ENCODE peak calls at places on chromosomes 5 and 9, in eight cellular contexts. R, L, W, K, P, B, E and T are unnamed samples.
A peak's percentile ranks its signal among the peaks of the same experiment; 100 is the strongest.

GRCh38 chr5:122413722-122414121 is 101.7 kb downstream of the SNCAIP start:
- DNase-seq in R (no peak), L (no peak), W (no peak), K (no peak), P (no peak), B (no peak), E (no peak), T (no peak)

GRCh38 chr5:150428106-150428876 is 15.6 kb upstream of the CD74 start:
- DNase-seq in R (no peak), L (no peak), W (peak; percentile 52), K (no peak), P (no peak), B (no peak), E (no peak), T (peak; percentile 87)

GRCh38 chr5:179805529-179806249 is 977 bp downstream of the MGAT4B start:
- DNase-seq in R (peak; percentile 60), L (no peak), W (peak; percentile 68), K (peak; percentile 44), P (no peak), B (peak; percentile 61), E (no peak), T (peak; percentile 59)

GRCh38 chr5:95773325-95774059 is 42.4 kb downstream of the RHOBTB3 start:
- DNase-seq in R (peak; percentile 76), L (peak; percentile 53), W (no peak), K (no peak), P (no peak), B (no peak), E (no peak), T (no peak)

GRCh38 chr9:117860849-117861248 is 156.6 kb downstream of the TLR4 start:
- DNase-seq in R (no peak), L (no peak), W (no peak), K (no peak), P (no peak), B (no peak), E (no peak), T (no peak)

GRCh38 chr5:38603691-38604090 is 47.2 kb upstream of the LIFR start:
- DNase-seq in R (peak; percentile 77), L (peak; percentile 44), W (no peak), K (no peak), P (no peak), B (no peak), E (no peak), T (no peak)

GRCh38 chr9:742914-743594 is 98.4 kb upstream of the DMRT1 start:
- DNase-seq in R (no peak), L (no peak), W (no peak), K (no peak), P (no peak), B (no peak), E (no peak), T (no peak)

GRCh38 chr5:125199968-125200841 is 453.8 kb upstream of the ZNF608 start:
- DNase-seq in R (peak; percentile 13), L (no peak), W (no peak), K (peak; percentile 35), P (no peak), B (peak; percentile 61), E (no peak), T (peak; percentile 53)

GRCh38 chr5:80150731-80151130 is 105.1 kb downstream of the SERINC5 start:
- DNase-seq in R (no peak), L (no peak), W (no peak), K (no peak), P (no peak), B (no peak), E (peak; percentile 33), T (no peak)

GRCh38 chr5:175885813-175886212 is 14.4 kb downstream of the CPLX2 start:
- DNase-seq in R (no peak), L (no peak), W (no peak), K (no peak), P (no peak), B (no peak), E (no peak), T (no peak)

GRCh38 chr5:56450766-56451165 is 217.6 kb upstream of the ANKRD55 start:
- DNase-seq in R (no peak), L (no peak), W (no peak), K (no peak), P (no peak), B (no peak), E (no peak), T (no peak)

GRCh38 chr5:168537176-168537575 is 8.1 kb downstream of the FBLL1 start:
- DNase-seq in R (no peak), L (no peak), W (no peak), K (no peak), P (no peak), B (no peak), E (no peak), T (no peak)

GRCh38 chr9:70923941-70924340 is 197.5 kb downstream of the TRPM3 start:
- DNase-seq in R (peak; percentile 48), L (no peak), W (no peak), K (no peak), P (no peak), B (no peak), E (no peak), T (no peak)

GRCh38 chr9:69811329-69811989 is 9.2 kb upstream of the CFAP95 start:
- DNase-seq in R (no peak), L (no peak), W (no peak), K (no peak), P (no peak), B (no peak), E (no peak), T (no peak)

GRCh38 chr9:78013924-78014323 is 17.7 kb downstream of the GNAQ start:
- DNase-seq in R (peak; percentile 48), L (no peak), W (no peak), K (no peak), P (no peak), B (no peak), E (no peak), T (no peak)

GRCh38 chr5:37645707-37646106 is 194.1 kb downstream of the GDNF start:
- DNase-seq in R (no peak), L (no peak), W (no peak), K (no peak), P (no peak), B (no peak), E (no peak), T (no peak)

GRCh38 chr5:56564451-56565223 is 250.7 kb upstream of the MAP3K1 start:
- DNase-seq in R (no peak), L (no peak), W (no peak), K (no peak), P (no peak), B (no peak), E (no peak), T (peak; percentile 56)

GRCh38 chr9:2340046-2340760 is 281.4 kb upstream of the VLDLR start:
- DNase-seq in R (no peak), L (no peak), W (no peak), K (no peak), P (no peak), B (no peak), E (no peak), T (no peak)